ENCODE peak calls at places on chromosomes 6 and 20, in six cellular contexts. K is transverse colon, F is left ventricle myocardium inferior, Z is neuronal stem cell, B is breast epithelium, U is pancreas. A is an unnamed sample. For H3K36me3 and H3K27me3, the result is how much of the 10 kb centered on the place peaks cover.

GRCh38 chr20:53981752-53982437 is 88.5 kb downstream of the BCAS1 start:
- DNase-seq in K (no peak), F (no peak), Z (no peak), B (no peak), U (no peak), A (no peak)

GRCh38 chr6:162190936-162191335 is 536.6 kb downstream of the PRKN start:
- DNase-seq in K (no peak), F (no peak), Z (no peak), B (no peak), U (no peak), A (no peak)

GRCh38 chr20:32751309-32752020 is 8.2 kb upstream of the COMMD7 start:
- DNase-seq in K (no peak), F (no peak), Z (no peak), B (no peak), U (no peak), A (peak)

GRCh38 chr20:4234128-4234527 is 218.8 kb upstream of the RNF24 start:
- DNase-seq in K (no peak), F (no peak), Z (no peak), B (no peak), U (peak), A (no peak)

GRCh38 chr6:25253371-25253770 is 25.8 kb upstream of the CARMIL1 start:
- DNase-seq in K (no peak), F (no peak), Z (no peak), B (no peak), U (no peak), A (no peak)

GRCh38 chr20:50085481-50086365 is 27.2 kb downstream of the UBE2V1 start:
- DNase-seq in K (peak), F (no peak), Z (peak), B (no peak), U (no peak), A (peak)

GRCh38 chr20:10271470-10272219 is 53.0 kb downstream of the SNAP25 start:
- DNase-seq in K (no peak), F (no peak), Z (no peak), B (no peak), U (no peak), A (no peak)

GRCh38 chr6:151108548-151108947 is 131.2 kb upstream of the AKAP12 start:
- DNase-seq in K (no peak), F (no peak), Z (no peak), B (no peak), U (no peak), A (no peak)

GRCh38 chr20:52552181-52552872 is 360.7 kb upstream of the ZFP64 start:
- DNase-seq in K (no peak), F (no peak), Z (no peak), B (no peak), U (no peak), A (peak)

GRCh38 chr6:83169511-83169910 is 23.6 kb downstream of the PGM3 start:
- DNase-seq in K (no peak), F (no peak), Z (no peak), B (no peak), U (no peak), A (no peak)

GRCh38 chr6:109428889-109429477 is 11.4 kb downstream of the PPIL6 start:
- DNase-seq in K (no peak), F (no peak), Z (no peak), B (no peak), U (no peak), A (no peak)

GRCh38 chr6:45422541-45423110 is 44.9 kb upstream of the SUPT3H start:
- DNase-seq in K (peak), F (peak), Z (peak), B (no peak), U (peak), A (peak)

GRCh38 chr6:73203098-73203497 is 22.2 kb downstream of the KHDC1L start:
- DNase-seq in K (no peak), F (no peak), Z (no peak), B (no peak), U (no peak), A (no peak)

GRCh38 chr6:73204252-73204651 is 21.0 kb downstream of the KHDC1L start:
- DNase-seq in K (no peak), F (no peak), Z (no peak), B (no peak), U (no peak), A (peak)

GRCh38 chr6:73194744-73195143 is 30.6 kb downstream of the KHDC1L start:
- DNase-seq in K (no peak), F (no peak), Z (no peak), B (no peak), U (no peak), A (no peak)

GRCh38 chr6:73200247-73200646 is 25.0 kb downstream of the KHDC1L start:
- DNase-seq in K (no peak), F (no peak), Z (no peak), B (no peak), U (no peak), A (no peak)

DNA sequence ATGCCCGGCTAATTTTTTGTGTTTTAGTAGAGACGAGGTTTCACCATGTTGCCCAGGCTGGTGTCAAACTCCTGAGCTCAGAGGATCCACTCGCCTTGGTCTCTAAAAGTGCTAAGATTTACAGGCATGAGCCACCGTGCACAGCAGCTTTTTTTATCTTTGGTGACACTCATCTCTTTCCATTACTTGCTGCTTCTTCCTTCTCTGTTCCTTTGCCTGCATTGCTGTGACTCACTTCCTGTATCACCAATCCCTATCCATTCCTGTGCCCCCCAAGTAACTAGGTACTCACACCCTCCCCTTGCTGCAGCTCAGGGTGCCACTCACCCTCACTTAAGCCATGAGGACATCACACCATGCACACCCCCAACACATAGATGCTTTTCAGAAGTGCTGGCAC is 24.6 kb downstream of the KHDC1L start:
- DNase-seq in K (no peak), F (no peak), Z (no peak), B (no peak), U (no peak), A (no peak)
- H3K36me3 ChIP-seq in K (under half), F (under half), Z (under half), B (under half), U (under half), A (under half)

DNA sequence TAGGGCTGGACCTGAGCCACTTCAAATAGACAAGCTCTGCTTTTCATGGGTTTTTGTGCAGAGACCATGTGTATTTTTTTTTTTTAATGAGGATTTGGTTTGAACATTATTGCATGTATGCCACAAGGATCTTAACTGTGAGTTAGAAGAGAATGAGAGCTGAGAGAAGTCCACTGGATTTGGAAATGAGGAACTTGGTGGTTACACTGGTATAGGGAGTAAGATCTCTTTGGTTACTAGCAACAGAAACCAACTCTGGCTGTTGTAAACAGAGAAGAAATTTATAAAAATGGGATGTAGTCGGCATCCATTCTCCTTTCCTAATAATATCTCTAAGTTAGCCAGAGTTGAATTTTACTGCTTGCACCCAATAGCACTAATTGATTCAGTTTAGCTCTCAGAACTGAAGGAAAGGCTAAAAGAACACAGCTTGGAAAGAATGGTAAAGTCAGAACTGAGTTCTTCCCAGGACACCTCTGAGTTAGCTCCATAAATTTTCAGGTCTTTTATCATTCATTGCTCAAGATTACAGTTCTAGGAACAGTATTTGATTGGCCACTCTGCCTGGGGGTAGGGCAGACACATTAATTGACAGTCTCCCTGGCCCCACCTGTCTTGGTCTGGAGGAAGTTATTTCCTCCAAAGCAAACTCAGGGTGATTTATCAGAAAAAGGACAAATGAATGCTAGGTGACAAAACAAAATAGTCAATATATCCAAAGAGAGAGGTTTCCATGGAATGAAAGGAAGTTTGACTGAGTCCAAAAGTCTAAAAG is 3.9 kb upstream of the WFDC2 start:
- DNase-seq in K (peak), F (no peak), Z (no peak), B (no peak), U (no peak), A (no peak)
- H3K27me3 ChIP-seq in K (under half), F (half or more), Z (under half), B (under half), U (under half), A (under half)

DNA sequence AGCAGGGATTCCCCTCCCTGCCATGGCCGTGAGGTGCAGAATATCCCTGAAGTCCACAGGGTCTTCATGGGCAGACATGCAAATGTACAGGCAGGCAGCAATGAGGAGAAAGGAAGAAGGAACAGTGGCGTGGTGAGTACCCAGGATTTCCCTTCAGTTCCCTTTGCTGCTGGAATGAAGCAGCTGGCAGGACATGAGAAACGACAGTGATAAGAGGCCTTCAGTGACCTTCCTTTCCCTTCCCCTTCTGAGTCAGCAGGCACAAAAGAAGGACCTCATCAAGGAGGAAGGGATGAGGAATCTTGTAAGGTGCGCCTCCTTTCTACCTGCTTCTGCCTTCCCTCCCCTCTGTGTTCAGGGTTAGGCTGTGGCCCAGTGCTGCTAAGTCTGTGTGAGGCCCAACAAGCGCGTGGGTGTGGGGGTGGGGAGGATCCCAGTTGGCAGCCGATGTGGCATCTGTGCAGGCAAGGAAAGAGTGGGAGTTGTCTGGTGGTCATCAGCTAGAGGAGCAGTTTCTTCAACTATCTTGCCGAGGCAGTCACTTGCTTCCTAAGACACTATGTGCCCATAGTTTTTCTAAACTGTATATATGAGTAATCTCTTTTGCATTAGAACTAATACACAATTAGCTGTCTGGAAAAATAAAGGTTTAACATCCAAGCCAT is 29.5 kb upstream of the FBXO9 start:
- DNase-seq in K (no peak), F (no peak), Z (no peak), B (no peak), U (no peak), A (no peak)
- H3K36me3 ChIP-seq in K (under half), F (half or more), Z (under half), B (under half), U (under half), A (under half)

GRCh38 chr6:13238640-13239216 is 89.6 kb downstream of the TBC1D7 start:
- DNase-seq in K (no peak), F (no peak), Z (no peak), B (no peak), U (no peak), A (no peak)
- H3K27me3 ChIP-seq in K (under half), F (under half), Z (under half), B (under half), U (under half), A (under half)

GRCh38 chr6:112113918-112114317 is 26.5 kb downstream of the FAM229B start:
- DNase-seq in K (no peak), F (no peak), Z (no peak), B (no peak), U (no peak), A (no peak)

GRCh38 chr6:112114577-112115223 is 27.3 kb downstream of the FAM229B start:
- DNase-seq in K (no peak), F (no peak), Z (no peak), B (no peak), U (no peak), A (no peak)

GRCh38 chr6:112117554-112117953 is 30.2 kb downstream of the FAM229B start:
- DNase-seq in K (no peak), F (no peak), Z (no peak), B (no peak), U (no peak), A (no peak)

GRCh38 chr6:112116215-112116614 is 28.8 kb downstream of the FAM229B start:
- DNase-seq in K (no peak), F (no peak), Z (no peak), B (no peak), U (no peak), A (peak)

GRCh38 chr6:112118034-112118433 is 30.6 kb downstream of the FAM229B start:
- DNase-seq in K (no peak), F (no peak), Z (no peak), B (no peak), U (no peak), A (no peak)
- H3K36me3 ChIP-seq in K (under half), F (half or more), Z (under half), B (under half), U (under half), A (under half)

GRCh38 chr20:2807019-2807418 is 6.6 kb upstream of the CPXM1 start:
- DNase-seq in K (no peak), F (no peak), Z (no peak), B (no peak), U (no peak), A (no peak)

GRCh38 chr20:2804921-2805681 is 4.7 kb upstream of the CPXM1 start:
- DNase-seq in K (no peak), F (no peak), Z (no peak), B (no peak), U (no peak), A (peak)

GRCh38 chr20:2804041-2804828 is 3.8 kb upstream of the CPXM1 start:
- DNase-seq in K (no peak), F (no peak), Z (no peak), B (no peak), U (no peak), A (no peak)

GRCh38 chr20:2806351-2806701 is 5.9 kb upstream of the CPXM1 start:
- DNase-seq in K (peak), F (no peak), Z (no peak), B (no peak), U (no peak), A (no peak)

DNA sequence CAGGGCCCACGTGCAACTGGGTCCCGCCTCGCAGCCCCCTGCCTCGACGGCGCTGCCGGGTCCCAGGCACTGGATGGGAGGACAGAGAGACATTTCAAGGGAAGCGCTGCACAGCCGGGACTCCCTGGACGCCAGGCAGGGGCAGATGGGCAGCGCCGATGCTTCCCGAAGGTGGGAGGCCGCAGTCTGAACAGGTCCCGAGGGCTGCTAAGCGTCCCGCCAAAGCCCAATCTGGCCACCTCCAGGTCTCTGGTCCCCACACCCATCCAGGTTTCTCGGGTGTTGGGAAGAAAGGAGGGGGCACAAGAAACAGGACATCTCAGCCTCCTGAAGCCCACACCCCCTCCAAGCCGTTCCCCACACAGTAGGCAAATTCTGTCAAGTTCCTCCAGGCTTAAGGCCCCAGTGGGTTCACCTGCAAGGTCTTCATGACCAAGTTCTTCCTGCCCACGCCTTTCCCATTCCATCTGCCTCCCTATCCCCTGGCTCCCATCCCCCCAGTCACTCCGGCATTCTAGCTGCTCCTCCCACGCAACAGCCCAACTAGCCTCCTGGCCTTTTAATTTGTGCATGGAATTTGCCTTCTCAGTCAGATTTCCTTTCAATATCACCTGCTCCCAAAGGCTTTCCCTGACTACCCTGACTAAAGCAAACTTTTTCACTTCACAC is 5.4 kb upstream of the CPXM1 start:
- DNase-seq in K (no peak), F (no peak), Z (no peak), B (no peak), U (no peak), A (peak)
- H3K27me3 ChIP-seq in K (half or more), F (half or more), Z (half or more), B (under half), U (under half), A (half or more)

DNA sequence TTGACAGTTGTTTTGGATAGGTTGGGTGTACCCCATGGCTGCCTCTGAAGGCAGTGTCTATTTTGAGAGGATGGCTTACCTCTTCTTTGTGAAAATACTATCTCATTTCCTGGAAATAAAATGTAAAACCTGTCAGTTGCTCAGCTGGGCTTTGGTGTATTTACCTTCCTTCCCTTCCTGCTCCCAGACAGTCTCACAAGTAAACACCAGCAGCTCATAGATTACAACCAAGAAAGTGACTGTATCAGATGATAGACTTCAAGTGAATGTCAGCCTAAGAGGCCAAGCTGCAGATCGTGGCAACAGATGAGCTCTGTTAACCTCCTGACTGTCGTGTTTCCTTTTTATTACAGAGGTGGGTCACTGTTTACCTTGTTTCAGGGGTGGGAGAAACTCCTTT is 37.3 kb downstream of the RNF8 start:
- DNase-seq in K (no peak), F (no peak), Z (no peak), B (no peak), U (no peak), A (no peak)
- H3K36me3 ChIP-seq in K (under half), F (under half), Z (under half), B (under half), U (under half), A (under half)

DNA sequence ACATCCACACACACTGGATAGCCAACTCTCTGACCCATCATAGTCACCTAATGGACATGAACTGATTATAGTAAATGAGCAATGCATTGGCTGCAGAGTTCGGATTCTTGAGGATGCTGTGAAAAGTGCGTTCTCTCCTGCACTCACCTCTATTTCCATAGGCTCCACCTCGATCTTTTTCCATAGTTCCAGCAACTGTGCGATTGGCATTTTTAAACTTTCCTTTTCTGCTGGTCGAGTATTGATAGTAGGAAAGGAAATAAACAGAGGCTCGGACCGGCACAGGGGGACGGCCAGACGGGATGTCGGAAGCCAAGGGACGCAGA is 94.4 kb downstream of the RNASET2 start:
- DNase-seq in K (no peak), F (no peak), Z (no peak), B (no peak), U (no peak), A (no peak)
- H3K27me3 ChIP-seq in K (under half), F (half or more), Z (under half), B (under half), U (under half), A (under half)